ENCODE peak calls at places on chromosomes 13 and 19, in seven cellular contexts. U is T47D, X is SK-N-SH, V is GM12878, I is K562, O is HCT116, Y is HepG2. G is an unnamed sample.

GRCh38 chr13:44368599-44369368 is 4.8 kb upstream of the SERP2 start:
- DNase-seq in Y (no peak), I (no peak), U (no peak), O (no peak), X (no peak), V (no peak), G (no peak)

GRCh38 chr19:47228168-47228936 is 2.6 kb downstream of the BBC3 start:
- DNase-seq in Y (peak; percentile 69), V (no peak), U (no peak), I (peak; percentile 26), O (no peak), X (peak; percentile 66), G (no peak)

GRCh38 chr13:41386206-41386605 is 71.1 kb upstream of the RGCC start:
- DNase-seq in X (no peak), Y (no peak), O (no peak), V (no peak), I (no peak), U (no peak), G (no peak)

GRCh38 chr19:36049080-36049698 is 4.9 kb downstream of the THAP8 start:
- DNase-seq in I (no peak), O (no peak), V (no peak), U (no peak), Y (no peak), X (no peak), G (no peak)

GRCh38 chr19:46021531-46022041 is 1.3 kb downstream of the PGLYRP1 start:
- DNase-seq in V (no peak), X (no peak), O (no peak), Y (no peak), U (peak; percentile 33), I (peak; percentile 54), G (no peak)

GRCh38 chr19:50551034-50551712 is 17.1 kb downstream of the LRRC4B start:
- DNase-seq in V (no peak), X (peak; percentile 59), O (no peak), Y (no peak), U (no peak), I (no peak), G (no peak)

GRCh38 chr13:107977175-107977574 is 238.2 kb downstream of the LIG4 start:
- DNase-seq in X (no peak), U (peak; percentile 47), Y (no peak), V (no peak), I (no peak), O (no peak), G (no peak)

GRCh38 chr19:8515317-8515716 is 1.4 kb upstream of the ZNF414 start:
- DNase-seq in Y (no peak), X (no peak), U (no peak), V (no peak), I (no peak), O (no peak), G (no peak)

GRCh38 chr13:21297452-21297851 is 121.0 kb downstream of the MRPL57 start:
- DNase-seq in X (no peak), Y (no peak), V (no peak), I (no peak), O (no peak), U (no peak), G (no peak)

GRCh38 chr13:31540316-31540715 is 199.0 kb upstream of the RXFP2 start:
- DNase-seq in U (peak; percentile 3), I (no peak), O (no peak), Y (no peak), V (no peak), X (no peak), G (no peak)

GRCh38 chr13:31543190-31543589 is 196.1 kb upstream of the RXFP2 start:
- DNase-seq in I (no peak), Y (no peak), X (no peak), V (no peak), U (no peak), O (no peak), G (no peak)

GRCh38 chr13:31538067-31539042 is 201.0 kb upstream of the RXFP2 start:
- DNase-seq in U (peak; percentile 45), X (peak; percentile 34), O (peak; percentile 8), I (peak; percentile 10), V (no peak), Y (peak; percentile 16), G (no peak)
- TF ChIP-seq JUND in U (no peak), X (no peak), O (no peak), I (no peak), V (no peak), Y (no peak), G (no peak)

DNA sequence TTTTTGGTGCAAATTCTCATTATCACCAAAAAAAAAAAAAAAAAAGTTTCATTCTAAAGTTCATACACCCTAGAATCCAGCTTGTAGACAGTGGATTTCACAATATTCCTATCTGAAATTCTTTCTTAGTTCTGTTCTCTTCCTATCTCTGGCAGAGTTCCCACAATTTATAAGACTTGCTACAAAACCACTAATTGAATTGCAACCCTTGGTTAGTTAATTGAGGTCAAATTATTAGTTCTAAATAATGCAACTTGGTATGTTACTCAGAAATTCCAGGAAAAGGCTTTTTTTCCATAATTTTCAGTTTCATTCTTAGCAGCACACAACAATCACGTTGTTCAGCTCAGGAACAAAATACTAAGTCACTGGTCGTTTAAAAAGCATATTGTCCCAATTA is 58.5 kb downstream of the SPATA13 start:
- DNase-seq in I (no peak), Y (no peak), X (no peak), U (no peak), V (no peak), O (no peak), G (no peak)
- TF ChIP-seq JUND in I (no peak), Y (no peak), X (no peak), U (no peak), V (no peak), O (no peak), G (no peak)

GRCh38 chr13:98869408-98870090 is 108.3 kb downstream of the DOCK9 start:
- DNase-seq in X (no peak), V (no peak), O (no peak), U (peak; percentile 12), Y (no peak), I (peak; percentile 12), G (no peak)

GRCh38 chr13:98868932-98869331 is 108.9 kb downstream of the DOCK9 start:
- DNase-seq in Y (no peak), I (no peak), V (no peak), O (no peak), X (no peak), U (no peak), G (no peak)

GRCh38 chr13:98873377-98874028 is 104.4 kb downstream of the DOCK9 start:
- DNase-seq in I (peak; percentile 16), V (no peak), O (no peak), X (no peak), Y (no peak), U (no peak), G (no peak)

GRCh38 chr13:98874029-98874397 is 103.9 kb downstream of the DOCK9 start:
- DNase-seq in Y (no peak), X (no peak), U (no peak), V (no peak), O (no peak), I (no peak), G (no peak)

GRCh38 chr13:98871727-98872126 is 106.1 kb downstream of the DOCK9 start:
- DNase-seq in O (no peak), I (no peak), V (no peak), U (no peak), X (no peak), Y (no peak), G (no peak)
- TF ChIP-seq JUND in O (no peak), I (no peak), V (no peak), U (no peak), X (no peak), Y (no peak), G (no peak)

DNA sequence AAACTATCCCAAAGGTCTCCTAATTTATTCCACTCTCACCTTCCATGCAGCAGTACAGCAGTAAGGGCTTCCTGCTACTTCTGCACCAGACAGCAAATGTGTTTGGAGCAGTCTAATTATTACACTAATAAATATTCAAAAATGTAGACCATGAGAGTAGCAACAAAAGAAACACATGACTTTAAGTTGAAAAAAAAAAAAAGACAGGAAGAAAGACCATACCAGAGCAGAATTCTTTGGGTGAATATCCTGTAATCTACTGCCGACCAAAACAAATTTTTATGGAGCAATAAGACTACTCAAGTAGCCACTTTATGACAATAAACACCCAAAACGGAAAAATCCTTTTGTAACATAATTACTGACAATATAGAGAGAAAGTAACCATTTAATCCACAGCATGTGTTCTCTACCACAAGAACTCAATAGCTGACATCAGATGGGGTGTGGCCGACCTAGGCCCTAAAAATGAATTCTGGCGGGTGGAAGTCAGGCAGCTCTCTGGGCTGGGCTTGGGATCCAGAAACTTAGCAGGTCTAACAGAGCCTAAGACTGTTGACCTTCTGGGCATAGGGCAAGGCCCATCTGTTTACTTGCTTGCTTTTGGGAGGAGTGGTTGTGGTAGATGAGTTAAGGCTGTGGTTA is 4.6 kb downstream of the KLF12 start:
- DNase-seq in V (no peak), O (no peak), X (no peak), I (peak; percentile 6), Y (no peak), U (no peak), G (no peak)
- TF ChIP-seq JUND in V (no peak), O (no peak), X (no peak), I (no peak), Y (no peak), U (no peak), G (no peak)

GRCh38 chr13:38902551-38902950 is 88.1 kb downstream of the STOML3 start:
- DNase-seq in O (no peak), Y (no peak), I (no peak), X (no peak), V (no peak), U (no peak), G (no peak)

GRCh38 chr13:38900188-38900587 is 90.4 kb downstream of the STOML3 start:
- DNase-seq in I (no peak), V (no peak), X (peak; percentile 13), U (no peak), O (no peak), Y (no peak), G (no peak)

GRCh38 chr13:38908574-38908973 is 82.1 kb downstream of the STOML3 start:
- DNase-seq in Y (no peak), V (no peak), X (no peak), U (no peak), I (no peak), O (no peak), G (no peak)

GRCh38 chr13:38905081-38905480 is 85.5 kb downstream of the STOML3 start:
- DNase-seq in X (no peak), O (no peak), U (peak; percentile 69), Y (no peak), I (no peak), V (no peak), G (no peak)

DNA sequence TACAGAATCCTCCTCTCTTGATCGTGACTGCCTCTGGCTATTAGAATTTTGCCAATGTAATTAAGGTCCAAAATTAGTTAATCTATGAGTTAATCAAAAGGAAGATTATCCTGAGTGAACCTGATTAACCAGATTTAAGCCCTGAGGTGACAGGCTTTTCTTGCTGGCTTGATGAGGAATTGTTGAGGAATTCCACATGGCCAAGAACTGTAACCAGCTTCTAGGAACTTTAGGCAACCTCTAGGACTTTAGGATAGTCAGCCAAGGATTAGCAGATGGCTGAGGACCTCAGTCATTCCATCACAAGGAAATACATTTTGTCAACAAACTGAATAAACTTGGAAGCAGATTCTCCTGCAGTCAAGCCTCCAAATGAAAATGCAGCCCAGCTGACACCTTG is 84.8 kb downstream of the STOML3 start:
- DNase-seq in X (no peak), U (peak; percentile 62), Y (no peak), O (no peak), I (no peak), V (no peak), G (no peak)
- TF ChIP-seq JUND in X (no peak), U (peak; percentile 41), Y (no peak), O (no peak), I (no peak), V (no peak), G (no peak)

G was measured in H1.